ENCODE peak calls at places on chromosomes 5 and 9, in nine cellular contexts. T is uterus; D is effector memory CD4-positive, alpha-beta T cell; F is PC-9; N is CD8-positive, alpha-beta T cell; E is colonic mucosa; L is Panc1; G is adrenal gland; I is mammary epithelial cell. S is an unnamed sample.
A peak's percentile ranks its signal among the peaks of the same experiment; 100 is the strongest.

GRCh38 chr5:163172540-163173337 is 264.7 kb upstream of the CCNG1 start:
- DNase-seq in T (no peak), D (no peak), F (no peak), N (no peak), E (no peak), L (no peak), G (no peak), I (no peak), S (no peak)

GRCh38 chr5:127615916-127616315 is 33.0 kb upstream of the CTXN3 start:
- DNase-seq in T (no peak), D (no peak), F (no peak), N (no peak), E (no peak), L (no peak), G (no peak), I (peak; percentile 56), S (no peak)

GRCh38 chr5:33362915-33363314 is 77.8 kb upstream of the TARS1 start:
- DNase-seq in T (peak; percentile 51), D (no peak), F (no peak), N (no peak), E (no peak), L (no peak), G (peak; percentile 25), I (no peak), S (peak; percentile 75)

GRCh38 chr5:132274050-132274869 is 16.8 kb downstream of the PDLIM4 start:
- DNase-seq in T (no peak), D (no peak), F (no peak), N (no peak), E (peak; percentile 71), L (no peak), G (no peak), I (no peak), S (peak; percentile 7)

GRCh38 chr9:81635526-81636279 is 53.6 kb downstream of the TLE1 start:
- DNase-seq in T (no peak), D (no peak), F (no peak), N (no peak), E (no peak), L (no peak), G (no peak), I (no peak), S (no peak)

GRCh38 chr5:97422678-97423077 is 239.6 kb upstream of the RIOK2 start:
- DNase-seq in T (no peak), D (no peak), F (no peak), N (no peak), E (no peak), L (no peak), G (no peak), I (no peak), S (no peak)

GRCh38 chr5:122559676-122560075 is 215.2 kb upstream of the SNX2 start:
- DNase-seq in T (no peak), D (no peak), F (no peak), N (no peak), E (no peak), L (no peak), G (no peak), I (no peak), S (no peak)

GRCh38 chr9:70945301-70945700 is 176.1 kb downstream of the TRPM3 start:
- DNase-seq in T (no peak), D (no peak), F (no peak), N (no peak), E (no peak), L (no peak), G (no peak), I (peak; percentile 50), S (no peak)

GRCh38 chr9:2158111-2158610 is 143.0 kb downstream of the SMARCA2 start:
- DNase-seq in T (peak; percentile 60), D (peak; percentile 21), F (peak; percentile 62), N (peak; percentile 12), E (peak; percentile 57), L (no peak), G (peak; percentile 52), I (peak; percentile 76), S (peak; percentile 55)

GRCh38 chr5:159220206-159220605 is 10.9 kb upstream of the RNF145 start:
- DNase-seq in T (no peak), D (no peak), F (no peak), N (no peak), E (no peak), L (no peak), G (no peak), I (peak; percentile 82), S (no peak)

GRCh38 chr5:50445281-50445949 is 4.3 kb upstream of the EMB start:
- DNase-seq in T (no peak), D (no peak), F (no peak), N (no peak), E (no peak), L (no peak), G (no peak), I (no peak), S (no peak)

GRCh38 chr5:145407300-145408047 is 427.7 kb downstream of the PRELID2 start:
- DNase-seq in T (no peak), D (no peak), F (no peak), N (no peak), E (no peak), L (no peak), G (no peak), I (no peak), S (no peak)

DNA sequence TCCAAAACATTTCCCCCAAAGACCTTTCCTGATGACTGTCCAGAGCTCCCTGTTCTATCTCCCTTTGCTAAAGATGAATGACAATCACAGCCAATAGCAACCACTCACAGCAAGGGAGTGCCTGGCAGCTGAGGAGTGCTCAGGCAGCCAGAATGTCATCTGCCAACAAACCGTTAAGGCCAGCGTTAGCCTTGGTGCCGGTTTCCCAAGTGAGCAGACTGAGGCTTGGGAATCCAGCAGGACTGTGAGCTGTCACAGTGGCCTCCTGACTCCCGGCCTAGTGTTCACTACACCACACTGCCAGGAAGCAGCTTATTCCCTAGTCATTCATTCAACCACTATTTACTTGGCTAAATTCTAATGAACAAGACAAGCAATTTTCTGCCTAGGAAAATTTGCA is 24.7 kb downstream of the STK10 start:
- DNase-seq in T (no peak), D (no peak), F (no peak), N (no peak), E (no peak), L (no peak), G (peak; percentile 70), I (no peak), S (peak; percentile 71)
- H3K4me1 ChIP-seq in T (no peaks in the 10 kb centered on the region), D (peaks cover 53% of the 10 kb centered on the region), F (no peaks in the 10 kb centered on the region), N (peaks cover 91% of the 10 kb centered on the region), E (no peaks in the 10 kb centered on the region), L (no peaks in the 10 kb centered on the region), G (peaks cover 21% of the 10 kb centered on the region), I (peaks cover 12% of the 10 kb centered on the region), S (peaks cover 18% of the 10 kb centered on the region)

GRCh38 chr9:27856054-27856453 is 282.8 kb upstream of the C9orf72 start:
- DNase-seq in T (no peak), D (no peak), F (no peak), N (no peak), E (no peak), L (no peak), G (no peak), I (no peak), S (no peak)
- H3K27ac ChIP-seq in T (no peak overlapping the region), D (no peak overlapping the region), F (no peak overlapping the region), N (no peak overlapping the region), E (no peak overlapping the region), L (no peak overlapping the region), G (no peak overlapping the region), I (no peak overlapping the region), S (no peak overlapping the region)

GRCh38 chr9:96021616-96022444 is 146.3 kb downstream of the ERCC6L2 start:
- DNase-seq in T (no peak), D (no peak), F (no peak), N (no peak), E (no peak), L (no peak), G (no peak), I (no peak), S (peak; percentile 81)
- H3K27me3 ChIP-seq in T (no peaks in the 10 kb centered on the region), D (no peaks in the 10 kb centered on the region), F (no peaks in the 10 kb centered on the region), N (no peaks in the 10 kb centered on the region), E (peaks cover 24% of the 10 kb centered on the region), L (no peaks in the 10 kb centered on the region), G (peaks cover 8% of the 10 kb centered on the region), I (peaks cover 24% of the 10 kb centered on the region), S (no peaks in the 10 kb centered on the region)

GRCh38 chr9:99173570-99174504 is 47.9 kb downstream of the ALG2 start:
- DNase-seq in T (no peak), D (no peak), F (no peak), N (no peak), E (no peak), L (no peak), G (no peak), I (peak; percentile 46), S (no peak)
- H3K4me1 ChIP-seq in T (no peaks in the 10 kb centered on the region), D (no peaks in the 10 kb centered on the region), F (no peaks in the 10 kb centered on the region), N (no peaks in the 10 kb centered on the region), E (no peaks in the 10 kb centered on the region), L (no peaks in the 10 kb centered on the region), G (no peaks in the 10 kb centered on the region), I (no peaks in the 10 kb centered on the region), S (no peaks in the 10 kb centered on the region)

GRCh38 chr9:95930314-95930713 is 54.8 kb downstream of the ERCC6L2 start:
- DNase-seq in T (no peak), D (no peak), F (no peak), N (no peak), E (no peak), L (no peak), G (no peak), I (no peak), S (no peak)
- H3K27ac ChIP-seq in T (no peak overlapping the region), D (no peak overlapping the region), F (no peak overlapping the region), N (no peak overlapping the region), E (no peak overlapping the region), L (no peak overlapping the region), G (no peak overlapping the region), I (no peak overlapping the region), S (no peak overlapping the region)